ENCODE peak calls at places on chromosomes 1 and 21, in seven cellular contexts. X is lower lobe of right lung; E is aorta; C is CD8-positive, alpha-beta memory T cell; S is AG04450; Z is left lung; I is stomach. T is an unnamed sample.

GRCh38 chr21:42683371-42684108 is 30.1 kb downstream of the PDE9A start:
- DNase-seq in E (no peak), X (no peak), Z (peak; percentile 44), I (no peak), S (no peak), C (peak; percentile 50), T (no peak)

GRCh38 chr1:226443033-226443432 is 35.1 kb upstream of the PARP1 start:
- DNase-seq in E (no peak), Z (no peak), C (no peak), X (no peak), S (no peak), I (no peak), T (no peak)

GRCh38 chr21:31191553-31191952 is 152.5 kb downstream of the TIAM1 start:
- DNase-seq in E (no peak), C (no peak), Z (no peak), S (no peak), X (no peak), I (no peak), T (no peak)

GRCh38 chr1:41360074-41361027 is 883 bp upstream of the FOXO6 start:
- DNase-seq in E (peak; percentile 57), S (no peak), Z (no peak), I (no peak), C (peak; percentile 47), X (no peak), T (no peak)

GRCh38 chr1:56335394-56335793 is 244.0 kb downstream of the PLPP3 start:
- DNase-seq in Z (no peak), X (no peak), S (no peak), E (no peak), C (no peak), I (no peak), T (no peak)

GRCh38 chr1:104467590-104467989 is 717.9 kb downstream of the AMY1C start:
- DNase-seq in X (no peak), C (no peak), I (no peak), Z (no peak), E (no peak), S (no peak), T (no peak)

GRCh38 chr1:899636-900317 is 23.9 kb upstream of the SAMD11 start:
- DNase-seq in Z (peak; percentile 54), E (no peak), I (no peak), S (no peak), C (no peak), X (no peak), T (no peak)

GRCh38 chr1:8423702-8424538 is 106.0 kb downstream of the SLC45A1 start:
- DNase-seq in Z (peak; percentile 86), I (peak; percentile 63), S (no peak), C (peak; percentile 73), X (peak; percentile 62), E (peak; percentile 83), T (peak; percentile 52)

GRCh38 chr1:181129771-181130606 is 41.5 kb downstream of the IER5 start:
- DNase-seq in I (no peak), S (no peak), X (no peak), Z (no peak), E (no peak), C (no peak), T (no peak)

GRCh38 chr1:35559317-35559944 is 1.8 kb downstream of the NCDN start:
- DNase-seq in S (no peak), C (peak; percentile 62), I (no peak), E (no peak), X (no peak), Z (no peak), T (no peak)

GRCh38 chr21:42463861-42464515 is 32.0 kb downstream of the RSPH1 start:
- DNase-seq in E (no peak), X (peak; percentile 58), S (peak; percentile 13), I (peak; percentile 73), C (peak; percentile 83), Z (no peak), T (peak; percentile 58)

GRCh38 chr1:66175107-66175506 is 358.8 kb upstream of the SGIP1 start:
- DNase-seq in I (no peak), C (no peak), X (no peak), S (no peak), E (no peak), Z (no peak), T (no peak)

GRCh38 chr1:111927652-111928051 is 61.8 kb downstream of the KCND3 start:
- DNase-seq in X (no peak), S (no peak), E (no peak), I (no peak), C (no peak), Z (no peak), T (no peak)

GRCh38 chr1:25771246-25772114 is 28.5 kb upstream of the SELENON start:
- DNase-seq in X (peak; percentile 65), E (no peak), I (peak; percentile 87), S (no peak), C (no peak), Z (no peak), T (no peak)

GRCh38 chr1:174447866-174448530 is at the start of gene GPR52:
- DNase-seq in S (no peak), Z (no peak), C (no peak), I (no peak), X (no peak), E (no peak), T (no peak)

GRCh38 chr1:58829861-58830260 is 46.0 kb upstream of the JUN start:
- DNase-seq in I (no peak), S (no peak), Z (no peak), C (no peak), X (no peak), E (no peak), T (no peak)

GRCh38 chr21:25369524-25370300 is 237.6 kb downstream of the MRPL39 start:
- DNase-seq in E (no peak), X (no peak), S (no peak), C (no peak), Z (no peak), I (no peak), T (no peak)
- H3K9me3 ChIP-seq in E (no peaks in the 10 kb centered on the region), X (no peaks in the 10 kb centered on the region), S (peaks cover under 1% of the 10 kb centered on the region), C (no peaks in the 10 kb centered on the region), Z (no peaks in the 10 kb centered on the region), I (no peaks in the 10 kb centered on the region), T (no peaks in the 10 kb centered on the region)

DNA sequence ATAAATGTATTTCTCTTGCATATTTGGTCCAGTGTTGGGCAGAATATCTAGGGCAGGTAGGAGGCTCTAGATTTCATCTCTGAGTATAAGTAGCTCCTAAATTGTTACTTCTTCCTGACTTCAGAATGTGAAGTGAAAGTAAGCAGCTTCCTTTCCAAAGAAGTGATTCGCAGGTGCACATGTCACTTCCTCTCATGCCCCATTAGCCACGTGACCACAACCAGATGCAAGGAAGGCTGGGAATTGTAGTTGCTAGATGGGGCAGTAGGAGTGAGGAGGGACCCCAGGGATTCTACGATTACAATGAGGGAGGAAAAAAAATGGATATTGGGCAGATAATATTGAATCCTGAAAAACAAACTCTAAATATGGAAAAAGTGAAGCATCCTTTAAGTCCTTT is 113.2 kb upstream of the CYYR1 start:
- DNase-seq in E (no peak), S (no peak), C (no peak), Z (no peak), I (no peak), X (no peak), T (no peak)
- H3K9me3 ChIP-seq in E (peaks cover 5% of the 10 kb centered on the region), S (peaks cover 3% of the 10 kb centered on the region), C (no peaks in the 10 kb centered on the region), Z (no peaks in the 10 kb centered on the region), I (no peaks in the 10 kb centered on the region), X (peaks cover 12% of the 10 kb centered on the region), T (no peaks in the 10 kb centered on the region)

GRCh38 chr1:152735648-152736047 is 22.2 kb upstream of the KPRP start:
- DNase-seq in C (no peak), X (no peak), S (no peak), Z (no peak), I (no peak), E (no peak), T (no peak)
- H3K9me3 ChIP-seq in C (no peaks in the 10 kb centered on the region), X (no peaks in the 10 kb centered on the region), S (peaks cover 8% of the 10 kb centered on the region), Z (no peaks in the 10 kb centered on the region), I (no peaks in the 10 kb centered on the region), E (peaks cover 1% of the 10 kb centered on the region), T (no peaks in the 10 kb centered on the region)

DNA sequence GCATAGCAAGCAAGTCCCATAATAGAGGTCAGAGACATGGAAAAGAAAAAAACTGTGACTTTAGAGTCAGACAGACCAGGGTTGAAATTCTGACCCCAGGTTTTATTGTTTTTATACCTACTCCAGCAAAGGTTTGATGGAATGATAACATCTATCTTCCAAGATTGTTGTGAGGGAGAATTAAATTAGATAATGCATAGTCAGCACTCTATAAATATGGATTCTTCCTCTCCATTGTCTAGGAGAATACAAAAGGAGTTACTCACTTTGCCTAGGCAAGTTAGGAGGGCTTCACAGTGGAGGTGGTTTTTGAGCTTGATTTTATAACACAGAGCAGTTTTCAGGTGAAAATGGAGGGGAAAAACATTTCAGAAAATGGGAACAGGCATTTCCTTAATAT is 46.9 kb downstream of the KIRREL1 start:
- DNase-seq in E (no peak), C (no peak), S (no peak), X (no peak), I (no peak), Z (no peak), T (no peak)
- H3K9me3 ChIP-seq in E (no peaks in the 10 kb centered on the region), C (no peaks in the 10 kb centered on the region), S (no peaks in the 10 kb centered on the region), X (no peaks in the 10 kb centered on the region), I (no peaks in the 10 kb centered on the region), Z (no peaks in the 10 kb centered on the region), T (no peaks in the 10 kb centered on the region)

GRCh38 chr21:27803571-27803970 is 836.7 kb upstream of the ADAMTS5 start:
- DNase-seq in Z (no peak), I (no peak), S (no peak), C (no peak), X (no peak), E (no peak), T (no peak)

GRCh38 chr21:27796106-27796505 is 829.2 kb upstream of the ADAMTS5 start:
- DNase-seq in Z (no peak), C (no peak), I (no peak), X (no peak), S (peak; percentile 37), E (no peak), T (no peak)

GRCh38 chr21:27802816-27803475 is 836.1 kb upstream of the ADAMTS5 start:
- DNase-seq in C (no peak), E (no peak), Z (no peak), I (peak; percentile 44), X (no peak), S (no peak), T (no peak)

GRCh38 chr21:27795418-27795817 is 828.5 kb upstream of the ADAMTS5 start:
- DNase-seq in Z (no peak), I (no peak), X (no peak), C (no peak), E (no peak), S (no peak), T (no peak)

DNA sequence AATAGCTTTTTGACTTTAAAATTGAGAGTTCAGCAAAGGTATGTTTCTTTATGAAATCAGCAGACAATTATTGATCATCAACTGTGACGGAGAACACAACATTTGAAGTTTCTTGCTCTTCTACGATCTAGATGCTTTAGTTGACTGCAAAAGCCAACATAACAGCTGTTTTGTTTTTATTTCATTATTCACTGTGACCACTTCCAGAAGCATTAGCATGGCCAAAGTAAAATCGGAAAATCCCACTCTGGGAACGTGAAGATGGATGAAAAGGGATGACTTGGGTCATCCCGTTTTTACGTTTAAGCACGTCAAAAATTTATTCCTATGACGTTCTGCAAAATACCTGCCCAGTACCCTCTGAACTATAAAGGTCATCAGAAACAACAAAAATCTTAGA is 833.0 kb upstream of the ADAMTS5 start:
- DNase-seq in X (no peak), I (no peak), C (no peak), Z (no peak), E (no peak), S (no peak), T (no peak)
- H3K9me3 ChIP-seq in X (no peaks in the 10 kb centered on the region), I (no peaks in the 10 kb centered on the region), C (no peaks in the 10 kb centered on the region), Z (no peaks in the 10 kb centered on the region), E (no peaks in the 10 kb centered on the region), S (no peaks in the 10 kb centered on the region), T (no peaks in the 10 kb centered on the region)